ENCODE peak calls at places on chromosomes 1 and 21, in eight cellular contexts. D, M, J, N, P, B, Y and L are unnamed samples.

GRCh38 chr1:33220701-33221384 is 35.4 kb upstream of the ZNF362 start:
- DNase-seq in M (no peak), D (no peak), P (no peak), Y (no peak), J (no peak), B (no peak), N (no peak), L (no peak)

GRCh38 chr1:179709841-179710329 is 33.2 kb upstream of the FAM163A start:
- DNase-seq in Y (no peak), M (peak; percentile 51), B (no peak), J (peak; percentile 72), D (peak; percentile 24), P (peak; percentile 29), N (no peak), L (peak; percentile 42)

GRCh38 chr1:173473599-173474011 is 3.5 kb upstream of the PRDX6 start:
- DNase-seq in P (peak; percentile 42), N (no peak), M (no peak), B (no peak), J (peak; percentile 75), D (no peak), Y (no peak), L (peak; percentile 69)

GRCh38 chr1:42963378-42964005 is 4.8 kb upstream of the SLC2A1 start:
- DNase-seq in J (peak; percentile 97), N (no peak), B (no peak), Y (no peak), M (no peak), D (no peak), P (peak; percentile 83), L (peak; percentile 82)

GRCh38 chr1:227961651-227962050 is 13.9 kb upstream of the WNT9A start:
- DNase-seq in D (no peak), M (no peak), J (no peak), B (no peak), N (no peak), Y (no peak), P (no peak), L (no peak)

GRCh38 chr1:59333626-59334277 is 36.9 kb downstream of the FGGY start:
- DNase-seq in D (no peak), P (peak; percentile 14), M (no peak), B (no peak), N (no peak), J (no peak), Y (no peak), L (no peak)

GRCh38 chr1:233394860-233395717 is 67.6 kb downstream of the MAP3K21 start:
- DNase-seq in P (peak; percentile 58), J (peak; percentile 50), M (no peak), B (no peak), Y (no peak), N (peak; percentile 34), D (no peak), L (peak; percentile 70)

GRCh38 chr1:77143529-77144121 is 75.6 kb downstream of the PIGK start:
- DNase-seq in D (no peak), N (no peak), B (no peak), J (peak; percentile 1), M (no peak), P (peak; percentile 12), Y (no peak), L (peak; percentile 14)

GRCh38 chr1:94925561-94926364 is 1.1 kb downstream of the CNN3 start:
- DNase-seq in B (peak; percentile 51), N (no peak), D (peak; percentile 89), Y (no peak), J (peak; percentile 87), M (peak; percentile 72), P (peak; percentile 94), L (peak; percentile 94)

GRCh38 chr1:193417420-193417819 is 231.0 kb upstream of the B3GALT2 start:
- DNase-seq in Y (no peak), P (peak; percentile 19), J (peak; percentile 27), B (no peak), M (no peak), D (peak; percentile 15), N (no peak), L (no peak)

GRCh38 chr1:206472454-206472853 is 2.2 kb downstream of the IKBKE start:
- DNase-seq in B (peak; percentile 33), N (peak; percentile 69), P (peak; percentile 81), J (peak; percentile 93), D (peak; percentile 47), M (no peak), Y (no peak), L (peak; percentile 72)

GRCh38 chr1:180672105-180672504 is 40.3 kb downstream of the XPR1 start:
- DNase-seq in D (no peak), M (no peak), N (no peak), B (no peak), J (peak; percentile 69), Y (no peak), P (no peak), L (no peak)

GRCh38 chr1:36323636-36324321 is at the start of gene EVA1B:
- DNase-seq in P (peak; percentile 77), J (peak; percentile 82), M (peak; percentile 88), B (peak; percentile 79), N (peak; percentile 70), Y (no peak), D (peak; percentile 85), L (peak; percentile 87)

GRCh38 chr1:53376742-53377437 is 49.0 kb upstream of the LRP8 start:
- DNase-seq in Y (no peak), N (no peak), M (peak; percentile 48), P (no peak), J (no peak), D (no peak), B (no peak), L (no peak)

GRCh38 chr1:24388331-24388870 is 25.2 kb downstream of the STPG1 start:
- DNase-seq in N (no peak), Y (no peak), B (no peak), D (no peak), P (peak; percentile 70), M (no peak), J (no peak), L (no peak)

GRCh38 chr1:164768619-164769018 is 209.6 kb downstream of the PBX1 start:
- DNase-seq in N (no peak), D (peak; percentile 12), M (no peak), P (no peak), J (no peak), Y (no peak), B (no peak), L (no peak)

GRCh38 chr1:179021873-179022272 is 3.8 kb upstream of the FAM20B start:
- DNase-seq in J (peak; percentile 51), D (no peak), Y (no peak), M (no peak), P (peak; percentile 47), N (no peak), B (no peak), L (peak; percentile 40)

GRCh38 chr1:4657244-4657789 is 2.9 kb downstream of the AJAP1 start:
- DNase-seq in J (no peak), Y (no peak), B (no peak), D (no peak), P (no peak), N (no peak), M (peak; percentile 26), L (no peak)

GRCh38 chr1:110674337-110675059 is at the start of gene KCNA3:
- DNase-seq in N (peak; percentile 51), Y (peak; percentile 52), P (no peak), M (peak; percentile 58), J (no peak), B (peak; percentile 65), D (peak; percentile 35), L (no peak)
- TF ChIP-seq CTCF in N (peak; percentile 37), Y (peak; percentile 28), P (no peak), M (no peak), J (no peak), B (no peak), D (no peak), L (no peak)

GRCh38 chr1:93346472-93346991 is 825 bp downstream of the DR1 start:
- DNase-seq in D (no peak), Y (no peak), J (peak; percentile 21), M (no peak), N (peak; percentile 21), B (peak; percentile 14), P (peak; percentile 31), L (peak; percentile 22)

GRCh38 chr1:93347319-93347899 is 1.7 kb downstream of the DR1 start:
- DNase-seq in P (no peak), J (no peak), Y (no peak), D (no peak), M (no peak), N (no peak), B (no peak), L (no peak)

GRCh38 chr1:93344484-93344883 is 1.2 kb upstream of the DR1 start:
- DNase-seq in M (no peak), J (no peak), B (no peak), Y (no peak), P (no peak), N (no peak), D (no peak), L (no peak)

GRCh38 chr1:93345633-93346471 is at the start of gene DR1:
- DNase-seq in B (peak; percentile 95), D (peak; percentile 91), N (peak; percentile 96), M (peak; percentile 98), P (peak; percentile 96), Y (peak; percentile 81), J (peak; percentile 95), L (peak; percentile 96)

GRCh38 chr1:93344886-93345632 is 648 bp upstream of the DR1 start:
- DNase-seq in P (peak; percentile 25), N (no peak), D (no peak), B (no peak), M (no peak), Y (no peak), J (peak; percentile 20), L (no peak)
- H3K4me3 ChIP-seq in P (peak overlapping the region; percentile 80), N (peak overlapping the region; percentile 86), D (peak overlapping the region; percentile 64), B (peak overlapping the region; percentile 87), M (peak overlapping the region; percentile 93), Y (peak overlapping the region; percentile 81), J (peak overlapping the region; percentile 83), L (peak overlapping the region; percentile 78)

DNA sequence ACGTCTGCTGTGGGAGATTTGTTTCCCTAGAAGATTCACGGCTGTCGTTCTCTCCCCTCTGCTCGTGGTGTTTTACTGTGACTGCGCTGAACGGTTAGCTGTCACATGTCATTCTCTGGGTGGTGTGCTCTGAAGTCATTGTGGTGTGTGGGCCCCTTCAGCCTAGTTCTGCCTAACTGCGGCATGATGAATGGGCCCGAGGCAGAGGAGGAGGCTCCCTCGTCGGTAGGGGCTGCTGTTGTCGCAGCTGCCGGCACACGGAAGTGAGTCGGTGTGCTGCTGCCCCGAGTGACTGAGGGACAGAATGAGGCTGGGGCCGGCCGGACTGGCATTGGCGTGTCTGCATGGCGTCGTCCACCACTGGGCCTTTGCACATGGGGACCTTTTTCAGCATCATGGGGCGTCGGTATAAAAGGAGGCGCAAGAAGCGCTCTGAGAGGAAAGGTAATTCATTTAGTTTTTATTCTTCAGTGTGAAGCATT is 77.9 kb downstream of the ADARB1 start:
- DNase-seq in N (peak; percentile 85), B (peak; percentile 50), D (no peak), J (no peak), M (no peak), Y (peak; percentile 47), P (no peak), L (peak; percentile 26)
- TF ChIP-seq CTCF in N (peak; percentile 94), B (no peak), D (no peak), J (peak; percentile 6), M (peak; percentile 22), Y (peak; percentile 54), P (no peak), L (peak; percentile 71)

DNA sequence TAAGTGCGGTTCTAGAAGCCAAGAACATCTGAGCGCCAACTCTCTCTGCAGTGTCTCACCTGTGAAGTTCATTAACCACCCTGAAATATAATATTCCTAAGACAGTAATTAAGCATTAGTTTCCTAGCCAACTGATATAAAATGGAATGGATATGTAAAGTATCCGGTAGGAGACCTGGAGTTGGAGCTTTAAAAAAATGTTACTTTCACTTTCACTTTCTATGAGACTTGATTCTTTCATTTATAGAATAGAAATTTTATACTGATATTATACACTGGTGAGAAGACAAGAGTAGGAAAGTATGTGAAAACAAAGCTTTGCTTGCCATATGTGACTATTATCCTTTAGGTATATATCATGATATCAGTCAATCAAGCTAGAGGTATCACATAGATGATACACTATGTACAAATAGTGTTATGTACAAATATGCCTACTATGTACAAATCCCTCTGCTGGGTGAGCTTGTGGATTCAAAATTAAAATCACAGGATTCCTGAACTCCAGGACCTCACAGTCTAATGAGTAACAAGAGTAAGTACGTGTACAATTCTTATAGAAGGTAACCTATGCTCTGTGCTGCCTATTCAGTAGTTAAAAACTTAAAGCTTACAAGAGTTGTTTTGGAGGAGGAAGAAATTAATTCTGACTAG is 934.2 kb downstream of the TTLL7 start:
- DNase-seq in P (no peak), M (no peak), J (no peak), D (no peak), B (no peak), Y (no peak), N (no peak), L (peak; percentile 37)
- H3K4me3 ChIP-seq in P (peak overlapping the region; percentile 27), M (peak overlapping the region; percentile 45), J (no peak overlapping the region), D (no peak overlapping the region), B (no peak overlapping the region), Y (no peak overlapping the region), N (no peak overlapping the region), L (no peak overlapping the region)